ENCODE peak calls at places on chromosome 15, in five cellular contexts. One of them, this sample, is unnamed. For H3K36me3, the result is how much of the 10 kb centered on the place peaks cover.

GRCh38 chr15:35379972-35380371 is 166.0 kb downstream of the DPH6 start:
- DNase-seq in hepatocyte: no peak
- DNase-seq in tibial artery: no peak
- DNase-seq in breast epithelium: no peak
- DNase-seq in cardiac muscle cell: no peak
- DNase-seq in this sample: no peak

GRCh38 chr15:33581032-33581431 is 270.3 kb downstream of the RYR3 start:
- DNase-seq in cardiac muscle cell: peak
- DNase-seq in hepatocyte: peak
- DNase-seq in breast epithelium: no peak
- DNase-seq in tibial artery: no peak
- DNase-seq in this sample: peak

GRCh38 chr15:100869151-100869999 is 10.3 kb upstream of the ALDH1A3 start:
- DNase-seq in breast epithelium: no peak
- DNase-seq in hepatocyte: no peak
- DNase-seq in cardiac muscle cell: no peak
- DNase-seq in tibial artery: no peak
- DNase-seq in this sample: no peak

GRCh38 chr15:68818088-68818670 is 2.5 kb downstream of the ANP32A start:
- DNase-seq in breast epithelium: peak
- DNase-seq in hepatocyte: peak
- DNase-seq in cardiac muscle cell: peak
- DNase-seq in tibial artery: peak
- DNase-seq in this sample: peak

GRCh38 chr15:92343869-92344643 is 49.6 kb upstream of the ST8SIA2 start:
- DNase-seq in tibial artery: no peak
- DNase-seq in hepatocyte: no peak
- DNase-seq in cardiac muscle cell: no peak
- DNase-seq in breast epithelium: peak
- DNase-seq in this sample: no peak

GRCh38 chr15:64861960-64862359 is 20.2 kb downstream of the PLEKHO2 start:
- DNase-seq in hepatocyte: no peak
- DNase-seq in cardiac muscle cell: no peak
- DNase-seq in breast epithelium: no peak
- DNase-seq in tibial artery: no peak
- DNase-seq in this sample: no peak

GRCh38 chr15:93203036-93203435 is 114.0 kb upstream of the RGMA start:
- DNase-seq in breast epithelium: no peak
- DNase-seq in hepatocyte: no peak
- DNase-seq in cardiac muscle cell: no peak
- DNase-seq in tibial artery: no peak
- DNase-seq in this sample: no peak

GRCh38 chr15:33852570-33852969 is 115.7 kb upstream of the CHRM5 start:
- DNase-seq in cardiac muscle cell: peak
- DNase-seq in breast epithelium: no peak
- DNase-seq in hepatocyte: peak
- DNase-seq in tibial artery: no peak
- DNase-seq in this sample: no peak

GRCh38 chr15:92077353-92078080 is 224.0 kb downstream of the SLCO3A1 start:
- DNase-seq in breast epithelium: peak
- DNase-seq in tibial artery: peak
- DNase-seq in cardiac muscle cell: peak
- DNase-seq in hepatocyte: peak
- DNase-seq in this sample: peak

GRCh38 chr15:91308209-91308608 is 208.2 kb downstream of the SV2B start:
- DNase-seq in breast epithelium: no peak
- DNase-seq in tibial artery: no peak
- DNase-seq in cardiac muscle cell: no peak
- DNase-seq in hepatocyte: no peak
- DNase-seq in this sample: no peak

GRCh38 chr15:92205255-92205739 is 188.4 kb upstream of the ST8SIA2 start:
- DNase-seq in cardiac muscle cell: no peak
- DNase-seq in breast epithelium: no peak
- DNase-seq in hepatocyte: peak
- DNase-seq in tibial artery: no peak
- DNase-seq in this sample: no peak

GRCh38 chr15:35777016-35777415 is 231.1 kb upstream of the DPH6 start:
- DNase-seq in breast epithelium: no peak
- DNase-seq in hepatocyte: no peak
- DNase-seq in cardiac muscle cell: no peak
- DNase-seq in tibial artery: no peak
- DNase-seq in this sample: no peak

GRCh38 chr15:88398011-88398410 is 69.2 kb downstream of the MRPL46 start:
- DNase-seq in breast epithelium: no peak
- DNase-seq in cardiac muscle cell: no peak
- DNase-seq in tibial artery: no peak
- DNase-seq in hepatocyte: no peak
- DNase-seq in this sample: no peak

GRCh38 chr15:48292458-48292857 is 38.8 kb upstream of the DUT start:
- DNase-seq in cardiac muscle cell: no peak
- DNase-seq in hepatocyte: no peak
- DNase-seq in breast epithelium: no peak
- DNase-seq in tibial artery: no peak
- DNase-seq in this sample: no peak

GRCh38 chr15:66698318-66698961 is 3.6 kb upstream of the SMAD6 start:
- DNase-seq in cardiac muscle cell: peak
- DNase-seq in tibial artery: peak
- DNase-seq in breast epithelium: no peak
- DNase-seq in hepatocyte: peak
- DNase-seq in this sample: peak

GRCh38 chr15:66723826-66724731 is 22.0 kb downstream of the SMAD6 start:
- DNase-seq in cardiac muscle cell: no peak
- DNase-seq in breast epithelium: no peak
- DNase-seq in tibial artery: no peak
- DNase-seq in hepatocyte: no peak
- DNase-seq in this sample: no peak

GRCh38 chr15:99031681-99032080 is 24.1 kb upstream of the PGPEP1L start:
- DNase-seq in breast epithelium: no peak
- DNase-seq in cardiac muscle cell: no peak
- DNase-seq in tibial artery: no peak
- DNase-seq in hepatocyte: no peak
- DNase-seq in this sample: no peak

GRCh38 chr15:68578175-68578959 is 426 bp upstream of the CORO2B start:
- DNase-seq in cardiac muscle cell: peak
- DNase-seq in hepatocyte: peak
- DNase-seq in breast epithelium: peak
- DNase-seq in tibial artery: peak
- DNase-seq in this sample: peak

GRCh38 chr15:85925649-85926237 is 131.0 kb upstream of the KLHL25 start:
- DNase-seq in tibial artery: no peak
- DNase-seq in hepatocyte: no peak
- DNase-seq in cardiac muscle cell: no peak
- DNase-seq in breast epithelium: no peak
- DNase-seq in this sample: no peak

GRCh38 chr15:85929786-85930185 is 135.1 kb upstream of the KLHL25 start:
- DNase-seq in hepatocyte: no peak
- DNase-seq in tibial artery: no peak
- DNase-seq in cardiac muscle cell: no peak
- DNase-seq in breast epithelium: no peak
- DNase-seq in this sample: no peak

GRCh38 chr15:85927936-85928537 is 133.3 kb upstream of the KLHL25 start:
- DNase-seq in tibial artery: no peak
- DNase-seq in breast epithelium: no peak
- DNase-seq in cardiac muscle cell: no peak
- DNase-seq in hepatocyte: no peak
- DNase-seq in this sample: no peak

GRCh38 chr15:85924088-85924487 is 129.4 kb upstream of the KLHL25 start:
- DNase-seq in breast epithelium: no peak
- DNase-seq in cardiac muscle cell: no peak
- DNase-seq in tibial artery: no peak
- DNase-seq in hepatocyte: no peak
- DNase-seq in this sample: no peak

GRCh38 chr15:85926834-85927233 is 132.1 kb upstream of the KLHL25 start:
- DNase-seq in hepatocyte: no peak
- DNase-seq in tibial artery: no peak
- DNase-seq in breast epithelium: no peak
- DNase-seq in cardiac muscle cell: no peak
- DNase-seq in this sample: no peak
- H3K36me3 ChIP-seq in hepatocyte: under half
- H3K36me3 ChIP-seq in tibial artery: under half
- H3K36me3 ChIP-seq in breast epithelium: under half
- H3K36me3 ChIP-seq in cardiac muscle cell: under half
- H3K36me3 ChIP-seq in this sample: under half

GRCh38 chr15:58058729-58059128 is 6.8 kb downstream of the ALDH1A2 start:
- DNase-seq in cardiac muscle cell: no peak
- DNase-seq in hepatocyte: no peak
- DNase-seq in tibial artery: no peak
- DNase-seq in breast epithelium: no peak
- DNase-seq in this sample: no peak

GRCh38 chr15:58057559-58057958 is 8.0 kb downstream of the ALDH1A2 start:
- DNase-seq in breast epithelium: no peak
- DNase-seq in tibial artery: no peak
- DNase-seq in cardiac muscle cell: no peak
- DNase-seq in hepatocyte: no peak
- DNase-seq in this sample: no peak

GRCh38 chr15:58053236-58054153 is 12.0 kb downstream of the ALDH1A2 start:
- DNase-seq in cardiac muscle cell: no peak
- DNase-seq in breast epithelium: no peak
- DNase-seq in hepatocyte: no peak
- DNase-seq in tibial artery: no peak
- DNase-seq in this sample: no peak

GRCh38 chr15:58058068-58058467 is 7.4 kb downstream of the ALDH1A2 start:
- DNase-seq in hepatocyte: no peak
- DNase-seq in cardiac muscle cell: no peak
- DNase-seq in tibial artery: no peak
- DNase-seq in breast epithelium: no peak
- DNase-seq in this sample: no peak

DNA sequence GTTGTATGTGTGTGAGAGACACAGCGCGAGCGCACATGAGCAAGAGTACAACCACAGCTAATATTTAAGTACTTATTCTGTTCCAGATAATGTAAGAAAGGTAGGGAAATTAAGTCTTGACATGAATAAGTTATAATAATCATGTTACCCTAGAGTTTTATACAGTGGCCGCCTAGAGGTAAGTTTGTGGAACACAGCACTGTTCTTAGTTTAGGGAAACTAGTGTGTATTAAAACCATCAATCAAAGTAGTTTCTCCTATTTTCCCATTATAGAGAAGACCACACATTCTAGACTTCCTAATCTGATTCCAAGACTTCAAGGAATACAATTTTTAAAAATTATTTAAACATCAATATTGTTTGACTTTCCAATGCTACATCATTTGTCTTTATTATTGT is 9.5 kb downstream of the ALDH1A2 start:
- DNase-seq in tibial artery: no peak
- DNase-seq in cardiac muscle cell: no peak
- DNase-seq in hepatocyte: no peak
- DNase-seq in breast epithelium: no peak
- DNase-seq in this sample: no peak
- TF ChIP-seq CTCF in tibial artery: no peak
- TF ChIP-seq CTCF in cardiac muscle cell: peak
- TF ChIP-seq CTCF in hepatocyte: peak
- TF ChIP-seq CTCF in breast epithelium: no peak
- TF ChIP-seq CTCF in this sample: no peak

GRCh38 chr15:41559489-41560177 is 621 bp downstream of the TYRO3 start:
- DNase-seq in breast epithelium: peak
- DNase-seq in hepatocyte: peak
- DNase-seq in cardiac muscle cell: no peak
- DNase-seq in tibial artery: no peak
- DNase-seq in this sample: peak
- H3K27ac ChIP-seq in breast epithelium: peak
- H3K27ac ChIP-seq in hepatocyte: peak
- H3K27ac ChIP-seq in cardiac muscle cell: no peak
- H3K27ac ChIP-seq in tibial artery: peak
- H3K27ac ChIP-seq in this sample: peak

DNA sequence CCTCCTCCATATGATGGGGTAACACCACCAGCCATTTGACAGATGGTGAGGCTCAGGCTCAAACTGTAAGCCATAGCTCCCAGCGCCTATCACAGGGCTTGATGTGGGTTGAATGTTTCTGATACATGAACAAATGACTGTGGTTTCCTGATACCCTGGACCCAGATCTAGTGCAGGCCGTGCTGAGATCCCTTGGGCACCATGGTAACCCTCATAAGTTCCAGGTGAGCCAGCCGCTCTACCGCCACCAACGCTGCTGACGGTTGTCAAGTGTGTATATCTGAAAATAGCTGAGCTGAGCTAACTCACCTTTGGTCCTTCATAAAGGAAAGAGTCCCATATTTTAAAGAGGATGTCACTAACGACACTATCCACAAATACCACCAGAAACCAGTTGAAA is 74.5 kb downstream of the TBC1D2B start:
- DNase-seq in cardiac muscle cell: no peak
- DNase-seq in tibial artery: no peak
- DNase-seq in hepatocyte: no peak
- DNase-seq in breast epithelium: no peak
- DNase-seq in this sample: no peak
- H3K36me3 ChIP-seq in cardiac muscle cell: under half
- H3K36me3 ChIP-seq in tibial artery: under half
- H3K36me3 ChIP-seq in hepatocyte: under half
- H3K36me3 ChIP-seq in breast epithelium: under half
- H3K36me3 ChIP-seq in this sample: under half

GRCh38 chr15:52529289-52529929 is 729 bp upstream of the MYO5A start:
- DNase-seq in tibial artery: no peak
- DNase-seq in cardiac muscle cell: no peak
- DNase-seq in hepatocyte: peak
- DNase-seq in breast epithelium: no peak
- DNase-seq in this sample: no peak

GRCh38 chr15:52527898-52528464 is 699 bp downstream of the MYO5A start:
- DNase-seq in breast epithelium: no peak
- DNase-seq in cardiac muscle cell: peak
- DNase-seq in hepatocyte: peak
- DNase-seq in tibial artery: peak
- DNase-seq in this sample: peak

GRCh38 chr15:52527196-52527897 is 1.3 kb downstream of the MYO5A start:
- DNase-seq in hepatocyte: no peak
- DNase-seq in cardiac muscle cell: no peak
- DNase-seq in breast epithelium: no peak
- DNase-seq in tibial artery: no peak
- DNase-seq in this sample: no peak

GRCh38 chr15:52529940-52530339 is 1.3 kb upstream of the MYO5A start:
- DNase-seq in tibial artery: no peak
- DNase-seq in breast epithelium: no peak
- DNase-seq in cardiac muscle cell: no peak
- DNase-seq in hepatocyte: no peak
- DNase-seq in this sample: no peak

DNA sequence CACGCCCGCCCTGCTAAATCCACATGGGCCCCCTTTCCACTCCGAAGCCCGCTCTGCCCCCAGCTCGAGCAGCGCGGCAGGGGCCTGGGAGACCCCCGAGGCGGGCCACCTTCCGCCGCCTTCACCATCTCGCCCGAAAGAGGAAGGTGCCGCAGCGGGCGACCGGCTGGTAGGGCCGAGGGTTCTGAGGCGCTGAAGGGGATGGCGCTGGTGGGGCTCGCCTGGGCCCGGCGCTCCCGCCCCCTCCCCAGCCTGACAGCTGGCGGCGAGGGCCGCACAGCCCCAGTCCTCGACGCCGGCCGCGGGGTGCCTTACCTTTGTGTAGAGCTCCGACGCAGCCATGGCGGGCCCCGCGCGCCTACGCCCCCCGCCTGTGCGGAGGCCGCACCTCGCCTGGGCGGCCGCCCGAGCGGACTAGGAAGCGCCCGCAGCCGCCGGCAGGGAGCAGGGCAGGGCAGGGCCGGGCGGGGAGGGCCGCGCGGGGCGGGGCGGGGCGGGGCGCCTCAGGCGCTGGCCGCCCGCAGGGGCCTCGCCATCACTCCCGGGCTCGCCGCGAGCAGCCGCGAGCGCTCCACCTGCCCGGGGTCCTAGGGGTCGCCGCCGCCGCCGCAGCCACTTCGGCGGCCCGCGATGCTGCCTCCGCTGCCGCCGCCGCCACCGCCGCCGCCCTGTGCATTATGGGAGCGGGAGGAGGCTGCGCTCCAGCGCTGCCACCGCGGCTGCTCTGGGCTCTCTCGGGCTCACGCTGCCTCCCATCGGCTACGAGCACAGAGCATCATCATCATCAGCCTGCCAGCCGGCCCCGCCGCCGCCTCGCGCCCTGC is at the start of gene MYO5A:
- DNase-seq in hepatocyte: peak
- DNase-seq in cardiac muscle cell: peak
- DNase-seq in tibial artery: peak
- DNase-seq in breast epithelium: peak
- DNase-seq in this sample: peak
- TF ChIP-seq CTCF in hepatocyte: no peak
- TF ChIP-seq CTCF in cardiac muscle cell: peak
- TF ChIP-seq CTCF in tibial artery: no peak
- TF ChIP-seq CTCF in breast epithelium: no peak
- TF ChIP-seq CTCF in this sample: no peak